ENCODE peak calls at places on chromosomes 12 and 14, in five cellular contexts. One of them, this sample, is unnamed.

GRCh38 chr14:31843361-31844091 is 233.6 kb upstream of the ARHGAP5 start:
- DNase-seq in GM12878: no peak
- DNase-seq in SK-N-SH: no peak
- DNase-seq in K562: no peak
- DNase-seq in HepG2: no peak
- DNase-seq in this sample: no peak

GRCh38 chr12:123089631-123090353 is 61.1 kb downstream of the PITPNM2 start:
- DNase-seq in GM12878: no peak
- DNase-seq in SK-N-SH: no peak
- DNase-seq in K562: peak; percentile 75
- DNase-seq in HepG2: peak; percentile 88
- DNase-seq in this sample: no peak

GRCh38 chr12:106135075-106135474 is 3.7 kb downstream of the NUAK1 start:
- DNase-seq in GM12878: no peak
- DNase-seq in SK-N-SH: no peak
- DNase-seq in K562: no peak
- DNase-seq in HepG2: no peak
- DNase-seq in this sample: no peak

GRCh38 chr12:31518680-31519227 is 72.2 kb downstream of the DENND5B start:
- DNase-seq in GM12878: no peak
- DNase-seq in SK-N-SH: peak; percentile 43
- DNase-seq in K562: no peak
- DNase-seq in HepG2: peak; percentile 10
- DNase-seq in this sample: no peak

GRCh38 chr12:131698286-131698685 is 12.6 kb upstream of the SFSWAP start:
- DNase-seq in GM12878: no peak
- DNase-seq in SK-N-SH: no peak
- DNase-seq in K562: no peak
- DNase-seq in HepG2: no peak
- DNase-seq in this sample: no peak

GRCh38 chr12:106903241-106903950 is 52.3 kb upstream of the TMEM263 start:
- DNase-seq in GM12878: no peak
- DNase-seq in SK-N-SH: peak; percentile 87
- DNase-seq in K562: peak; percentile 87
- DNase-seq in HepG2: peak; percentile 33
- DNase-seq in this sample: peak; percentile 90

GRCh38 chr14:36975834-36976233 is 196.6 kb downstream of the SLC25A21 start:
- DNase-seq in GM12878: no peak
- DNase-seq in SK-N-SH: no peak
- DNase-seq in K562: no peak
- DNase-seq in HepG2: peak; percentile 79
- DNase-seq in this sample: no peak

GRCh38 chr12:14629832-14630688 is 62.4 kb upstream of the PLBD1 start:
- DNase-seq in GM12878: no peak
- DNase-seq in SK-N-SH: peak; percentile 53
- DNase-seq in K562: peak; percentile 40
- DNase-seq in HepG2: peak; percentile 44
- DNase-seq in this sample: peak; percentile 74

GRCh38 chr12:76633415-76633814 is 73.8 kb upstream of the OSBPL8 start:
- DNase-seq in GM12878: no peak
- DNase-seq in SK-N-SH: peak; percentile 38
- DNase-seq in K562: peak; percentile 40
- DNase-seq in HepG2: no peak
- DNase-seq in this sample: no peak

GRCh38 chr14:75457024-75457390 is 29.2 kb downstream of the JDP2 start:
- DNase-seq in GM12878: no peak
- DNase-seq in SK-N-SH: no peak
- DNase-seq in K562: no peak
- DNase-seq in HepG2: no peak
- DNase-seq in this sample: no peak

GRCh38 chr12:97005174-97005573 is 98.1 kb downstream of the NEDD1 start:
- DNase-seq in GM12878: no peak
- DNase-seq in SK-N-SH: no peak
- DNase-seq in K562: no peak
- DNase-seq in HepG2: no peak
- DNase-seq in this sample: no peak

GRCh38 chr14:75196468-75196867 is 20.1 kb upstream of the TMED10 start:
- DNase-seq in GM12878: no peak
- DNase-seq in SK-N-SH: no peak
- DNase-seq in K562: no peak
- DNase-seq in HepG2: peak; percentile 84
- DNase-seq in this sample: no peak

GRCh38 chr12:124525455-124525854 is 42.0 kb downstream of the NCOR2 start:
- DNase-seq in GM12878: no peak
- DNase-seq in SK-N-SH: peak; percentile 75
- DNase-seq in K562: no peak
- DNase-seq in HepG2: no peak
- DNase-seq in this sample: no peak

GRCh38 chr12:63937381-63938168 is 93.1 kb downstream of the SRGAP1 start:
- DNase-seq in GM12878: no peak
- DNase-seq in SK-N-SH: peak; percentile 31
- DNase-seq in K562: no peak
- DNase-seq in HepG2: no peak
- DNase-seq in this sample: no peak

GRCh38 chr12:129660961-129661360 is 242.9 kb downstream of the TMEM132D start:
- DNase-seq in GM12878: no peak
- DNase-seq in SK-N-SH: no peak
- DNase-seq in K562: no peak
- DNase-seq in HepG2: no peak
- DNase-seq in this sample: no peak

GRCh38 chr14:68547305-68548193 is 245.3 kb downstream of the ZFP36L1 start:
- DNase-seq in GM12878: no peak
- DNase-seq in SK-N-SH: no peak
- DNase-seq in K562: no peak
- DNase-seq in HepG2: no peak
- DNase-seq in this sample: peak; percentile 15

GRCh38 chr12:120735181-120735580 is 9.6 kb downstream of the ACADS start:
- DNase-seq in GM12878: no peak
- DNase-seq in SK-N-SH: no peak
- DNase-seq in K562: no peak
- DNase-seq in HepG2: no peak
- DNase-seq in this sample: no peak

GRCh38 chr12:116818341-116818856 is 62.8 kb downstream of the HRK start:
- DNase-seq in GM12878: no peak
- DNase-seq in SK-N-SH: peak; percentile 27
- DNase-seq in K562: no peak
- DNase-seq in HepG2: no peak
- DNase-seq in this sample: no peak

GRCh38 chr12:61654698-61655097 is 605.5 kb upstream of the USP15 start:
- DNase-seq in GM12878: no peak
- DNase-seq in SK-N-SH: no peak
- DNase-seq in K562: no peak
- DNase-seq in HepG2: peak; percentile 7
- DNase-seq in this sample: no peak

GRCh38 chr14:100589760-100590469 is 2.7 kb upstream of the BEGAIN start:
- DNase-seq in GM12878: no peak
- DNase-seq in SK-N-SH: peak; percentile 30
- DNase-seq in K562: no peak
- DNase-seq in HepG2: no peak
- DNase-seq in this sample: no peak

GRCh38 chr14:89823732-89824131 is 130.8 kb downstream of the EFCAB11 start:
- DNase-seq in GM12878: no peak
- DNase-seq in SK-N-SH: no peak
- DNase-seq in K562: no peak
- DNase-seq in HepG2: no peak
- DNase-seq in this sample: no peak

GRCh38 chr14:31172084-31172483 is 35.5 kb downstream of the HECTD1 start:
- DNase-seq in GM12878: no peak
- DNase-seq in SK-N-SH: no peak
- DNase-seq in K562: no peak
- DNase-seq in HepG2: no peak
- DNase-seq in this sample: no peak

GRCh38 chr12:114726092-114726710 is 42.2 kb upstream of the TBX3 start:
- DNase-seq in GM12878: no peak
- DNase-seq in SK-N-SH: peak; percentile 69
- DNase-seq in K562: no peak
- DNase-seq in HepG2: no peak
- DNase-seq in this sample: no peak
- TF ChIP-seq FOXM1 in GM12878: no peak
- TF ChIP-seq FOXM1 in SK-N-SH: no peak
- TF ChIP-seq FOXM1 in K562: no peak
- TF ChIP-seq FOXM1 in HepG2: no peak
- TF ChIP-seq FOXM1 in this sample: no peak

GRCh38 chr14:73472182-73473114 is 14.1 kb upstream of the NUMB start:
- DNase-seq in GM12878: peak; percentile 57
- DNase-seq in SK-N-SH: peak; percentile 67
- DNase-seq in K562: peak; percentile 38
- DNase-seq in HepG2: peak; percentile 64
- DNase-seq in this sample: peak; percentile 63
- TF ChIP-seq FOXM1 in GM12878: peak; percentile 17
- TF ChIP-seq FOXM1 in SK-N-SH: no peak
- TF ChIP-seq FOXM1 in K562: no peak
- TF ChIP-seq FOXM1 in HepG2: no peak
- TF ChIP-seq FOXM1 in this sample: no peak

DNA sequence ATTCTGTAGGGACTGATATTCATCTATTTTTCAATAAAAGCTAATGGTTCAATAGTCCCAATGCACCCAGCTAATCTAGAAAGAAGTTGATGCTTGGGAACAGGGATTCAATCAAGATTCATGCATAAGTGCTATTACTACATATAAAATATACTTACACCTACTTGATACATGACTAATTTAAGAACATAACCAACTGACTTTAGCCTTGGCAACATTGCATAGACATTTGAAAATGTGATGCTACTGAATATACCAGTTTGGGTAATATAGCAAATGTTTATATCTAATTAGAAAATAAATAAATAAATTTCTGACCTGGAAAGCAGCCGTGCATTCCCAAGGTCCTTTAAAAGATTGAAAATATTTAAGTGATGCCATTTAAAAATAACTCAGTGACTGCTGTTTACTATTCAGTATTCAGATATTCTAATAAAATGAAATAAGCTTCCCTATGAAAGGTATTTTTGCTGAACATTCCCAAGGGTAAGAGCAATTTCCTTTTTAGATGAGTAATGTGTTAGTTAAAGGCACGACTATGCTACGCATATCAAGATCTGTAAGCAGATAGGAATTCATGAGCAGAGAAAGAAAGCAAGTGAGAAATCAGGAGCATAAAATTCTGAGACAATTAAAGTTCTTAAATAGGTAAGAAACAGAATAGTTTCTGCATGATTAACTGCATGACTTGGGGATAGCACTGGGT is 160.6 kb upstream of the SYT1 start:
- DNase-seq in GM12878: no peak
- DNase-seq in SK-N-SH: no peak
- DNase-seq in K562: no peak
- DNase-seq in HepG2: no peak
- DNase-seq in this sample: no peak
- TF ChIP-seq FOXM1 in GM12878: no peak
- TF ChIP-seq FOXM1 in SK-N-SH: no peak
- TF ChIP-seq FOXM1 in K562: no peak
- TF ChIP-seq FOXM1 in HepG2: no peak
- TF ChIP-seq FOXM1 in this sample: no peak

GRCh38 chr12:9646794-9647622 is 22.5 kb upstream of the CLEC2D start:
- DNase-seq in GM12878: no peak
- DNase-seq in SK-N-SH: no peak
- DNase-seq in K562: peak; percentile 22
- DNase-seq in HepG2: no peak
- DNase-seq in this sample: no peak

GRCh38 chr12:9647825-9648700 is 21.4 kb upstream of the CLEC2D start:
- DNase-seq in GM12878: peak; percentile 89
- DNase-seq in SK-N-SH: peak; percentile 86
- DNase-seq in K562: peak; percentile 89
- DNase-seq in HepG2: peak; percentile 74
- DNase-seq in this sample: peak; percentile 77

GRCh38 chr12:9649532-9649940 is 20.0 kb upstream of the CLEC2D start:
- DNase-seq in GM12878: peak; percentile 59
- DNase-seq in SK-N-SH: no peak
- DNase-seq in K562: no peak
- DNase-seq in HepG2: no peak
- DNase-seq in this sample: no peak

GRCh38 chr12:9651265-9651729 is 18.2 kb upstream of the CLEC2D start:
- DNase-seq in GM12878: no peak
- DNase-seq in SK-N-SH: no peak
- DNase-seq in K562: no peak
- DNase-seq in HepG2: no peak
- DNase-seq in this sample: no peak

DNA sequence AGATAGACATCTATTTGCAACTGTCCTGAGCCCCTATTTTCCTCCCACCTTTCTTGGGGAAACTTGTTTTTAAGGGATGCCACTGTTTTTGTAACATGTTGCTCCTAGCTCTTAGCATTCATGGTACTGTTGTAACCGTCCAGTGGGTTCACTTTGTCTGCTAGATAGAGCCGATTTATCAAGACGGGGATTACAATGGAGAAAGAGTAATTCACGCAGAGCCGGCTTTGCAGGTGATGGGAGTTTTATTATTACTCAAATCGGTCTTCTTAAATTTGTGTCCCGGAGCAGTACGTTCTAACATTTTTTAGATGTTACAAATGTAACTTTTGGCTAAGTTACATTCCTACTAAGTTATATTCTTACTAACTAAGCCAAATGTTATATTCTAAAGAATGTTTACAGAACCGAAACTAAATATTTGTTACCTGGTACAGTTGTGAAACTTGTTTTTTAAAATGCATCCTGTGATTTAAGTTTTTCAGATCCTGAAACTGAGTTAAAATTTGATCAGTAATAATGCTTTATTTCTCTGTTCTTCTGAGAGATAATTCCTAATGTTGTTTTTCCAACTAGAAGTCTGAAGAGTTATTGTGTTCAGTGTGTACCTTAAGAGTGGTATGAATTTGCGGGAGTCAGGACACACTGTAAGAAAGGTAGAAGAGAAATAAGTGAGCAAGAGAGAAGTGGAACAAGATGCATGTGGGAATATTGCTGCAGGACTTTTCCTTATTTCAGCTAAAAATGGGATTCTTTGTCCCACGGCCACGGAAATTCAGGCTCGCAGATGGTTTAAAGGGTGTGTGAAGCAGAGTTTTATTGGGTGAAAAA is 20.6 kb upstream of the CLEC2D start:
- DNase-seq in GM12878: no peak
- DNase-seq in SK-N-SH: no peak
- DNase-seq in K562: no peak
- DNase-seq in HepG2: no peak
- DNase-seq in this sample: no peak
- TF ChIP-seq FOXM1 in GM12878: peak; percentile 54
- TF ChIP-seq FOXM1 in SK-N-SH: no peak
- TF ChIP-seq FOXM1 in K562: no peak
- TF ChIP-seq FOXM1 in HepG2: no peak
- TF ChIP-seq FOXM1 in this sample: no peak

DNA sequence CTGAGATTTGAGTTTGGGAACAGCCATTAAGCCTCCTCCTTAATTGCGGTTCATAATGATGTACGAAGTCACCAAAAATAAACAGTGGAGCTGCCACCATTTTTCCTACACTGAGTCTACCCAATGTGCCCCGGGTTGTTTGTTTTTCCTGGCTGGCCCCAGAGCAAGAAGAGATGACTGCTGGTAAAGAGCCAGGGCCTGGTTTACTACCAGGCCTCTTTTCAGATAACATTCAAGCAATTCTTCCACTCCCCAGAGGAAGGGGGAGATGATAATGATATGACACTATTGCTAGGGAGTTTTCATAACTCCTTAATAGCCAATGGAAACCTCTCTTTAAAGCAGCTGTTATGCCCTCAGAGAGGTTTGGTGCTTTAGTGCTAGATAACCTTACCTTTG is 42.3 kb downstream of the BRAP start:
- DNase-seq in GM12878: no peak
- DNase-seq in SK-N-SH: no peak
- DNase-seq in K562: no peak
- DNase-seq in HepG2: no peak
- DNase-seq in this sample: peak; percentile 34
- TF ChIP-seq FOXM1 in GM12878: no peak
- TF ChIP-seq FOXM1 in SK-N-SH: no peak
- TF ChIP-seq FOXM1 in K562: no peak
- TF ChIP-seq FOXM1 in HepG2: no peak
- TF ChIP-seq FOXM1 in this sample: no peak